ENCODE peak calls at places on chromosomes 16 and 17, in six cellular contexts. P is nucleus accumbens, Z is dorsolateral prefrontal cortex, T is HuH-7.5, J is brain pericyte, G is RKO. W is an unnamed sample.

GRCh38 chr17:39196820-39197331 is 593 bp downstream of the CACNB1 start:
- DNase-seq in P (no peak), Z (no peak), T (no peak), J (no peak), G (peak), W (no peak)

GRCh38 chr17:67385122-67385988 is 8.3 kb downstream of the PITPNC1 start:
- DNase-seq in P (no peak), Z (no peak), T (no peak), J (no peak), G (no peak), W (no peak)

GRCh38 chr16:23337836-23338550 is 35.9 kb downstream of the SCNN1B start:
- DNase-seq in P (no peak), Z (no peak), T (no peak), J (no peak), G (no peak), W (no peak)

GRCh38 chr17:49018673-49019215 is 21.6 kb downstream of the IGF2BP1 start:
- DNase-seq in P (no peak), Z (no peak), T (no peak), J (no peak), G (no peak), W (no peak)

GRCh38 chr16:67086829-67087228 is 22.9 kb upstream of the PHAF1 start:
- DNase-seq in P (no peak), Z (no peak), T (no peak), J (no peak), G (no peak), W (no peak)

GRCh38 chr17:2433696-2434095 is 32.8 kb upstream of the MNT start:
- DNase-seq in P (no peak), Z (no peak), T (no peak), J (no peak), G (peak), W (no peak)

GRCh38 chr17:862584-862983 is 80.4 kb downstream of the MRM3 start:
- DNase-seq in P (no peak), Z (no peak), T (no peak), J (no peak), G (no peak), W (no peak)

GRCh38 chr16:56984639-56985038 is 4.7 kb upstream of the NLRC5 start:
- DNase-seq in P (no peak), Z (no peak), T (no peak), J (no peak), G (no peak), W (no peak)

GRCh38 chr16:83215417-83216001 is 588.7 kb downstream of the CDH13 start:
- DNase-seq in P (no peak), Z (no peak), T (peak), J (no peak), G (peak), W (no peak)

GRCh38 chr17:66040402-66040801 is 151.5 kb downstream of the CEP112 start:
- DNase-seq in P (no peak), Z (no peak), T (no peak), J (no peak), G (peak), W (no peak)

GRCh38 chr17:12730931-12731521 is 58.3 kb upstream of the ARHGAP44 start:
- DNase-seq in P (no peak), Z (no peak), T (no peak), J (no peak), G (no peak), W (no peak)

GRCh38 chr17:21680366-21680765 is 12.0 kb upstream of the KCNJ18 start:
- DNase-seq in P (no peak), Z (no peak), T (no peak), J (no peak), G (no peak), W (no peak)

GRCh38 chr17:72008236-72008874 is 112.5 kb upstream of the SOX9 start:
- DNase-seq in P (no peak), Z (no peak), T (no peak), J (peak), G (no peak), W (no peak)

GRCh38 chr16:84453061-84453752 is 51.3 kb downstream of the MEAK7 start:
- DNase-seq in P (no peak), Z (no peak), T (no peak), J (no peak), G (no peak), W (no peak)

GRCh38 chr17:1755252-1755992 is 6.4 kb upstream of the SERPINF1 start:
- DNase-seq in P (no peak), Z (no peak), T (no peak), J (no peak), G (no peak), W (no peak)

GRCh38 chr17:62650587-62650986 is 23.1 kb downstream of the MRC2 start:
- DNase-seq in P (no peak), Z (no peak), T (no peak), J (no peak), G (no peak), W (no peak)

GRCh38 chr17:75270218-75270965 is 639 bp downstream of the MIF4GD start:
- DNase-seq in P (peak), Z (peak), T (peak), J (no peak), G (peak), W (no peak)

GRCh38 chr16:23491490-23492391 is 18.6 kb downstream of the GGA2 start:
- DNase-seq in P (no peak), Z (no peak), T (no peak), J (no peak), G (no peak), W (no peak)

GRCh38 chr16:1909661-1910231 is 8.5 kb downstream of the HS3ST6 start:
- DNase-seq in P (no peak), Z (no peak), T (no peak), J (no peak), G (no peak), W (no peak)

GRCh38 chr17:48543854-48544355 is 1.0 kb downstream of the HOXB2 start:
- DNase-seq in P (no peak), Z (no peak), T (no peak), J (no peak), G (no peak), W (no peak)

GRCh38 chr17:81322271-81323082 is 27.4 kb upstream of the SLC38A10 start:
- DNase-seq in P (no peak), Z (no peak), T (peak), J (no peak), G (peak), W (no peak)

W was measured in smooth muscle cell of the brain vasculature.